ENCODE peak calls at places on chromosomes 11 and 22, in ten cellular contexts. One of them, this sample, is unnamed.

GRCh38 chr22:19916941-19917340 is 24.6 kb upstream of the COMT start:
- DNase-seq in activated naive CD4-positive, alpha-beta T cell treated with anti-CD3 and anti-CD28 coated beads, Interleukin-2, amount 50 U/mL, for 72 hours: no peak
- DNase-seq in left cardiac atrium: no peak
- DNase-seq in frontal cortex: no peak
- DNase-seq in Caki2: no peak
- DNase-seq in GM13977: no peak
- DNase-seq in progenitor cell of endocrine pancreas: no peak
- DNase-seq in IMR-90: no peak
- DNase-seq in brain pericyte: no peak
- DNase-seq in tibial artery: no peak
- DNase-seq in this sample: no peak

GRCh38 chr11:61769169-61769920 is 16.9 kb downstream of the MYRF start:
- DNase-seq in activated naive CD4-positive, alpha-beta T cell treated with anti-CD3 and anti-CD28 coated beads, Interleukin-2, amount 50 U/mL, for 72 hours: no peak
- DNase-seq in left cardiac atrium: no peak
- DNase-seq in frontal cortex: no peak
- DNase-seq in Caki2: no peak
- DNase-seq in GM13977: no peak
- DNase-seq in progenitor cell of endocrine pancreas: peak
- DNase-seq in IMR-90: peak
- DNase-seq in brain pericyte: no peak
- DNase-seq in tibial artery: no peak
- DNase-seq in this sample: no peak

GRCh38 chr22:47308886-47309285 is 546.4 kb downstream of the TBC1D22A start:
- DNase-seq in activated naive CD4-positive, alpha-beta T cell treated with anti-CD3 and anti-CD28 coated beads, Interleukin-2, amount 50 U/mL, for 72 hours: no peak
- DNase-seq in left cardiac atrium: no peak
- DNase-seq in frontal cortex: no peak
- DNase-seq in Caki2: no peak
- DNase-seq in GM13977: no peak
- DNase-seq in progenitor cell of endocrine pancreas: no peak
- DNase-seq in IMR-90: no peak
- DNase-seq in brain pericyte: no peak
- DNase-seq in tibial artery: no peak
- DNase-seq in this sample: no peak

GRCh38 chr11:61659413-61660196 is 20.6 kb upstream of the DAGLA start:
- DNase-seq in activated naive CD4-positive, alpha-beta T cell treated with anti-CD3 and anti-CD28 coated beads, Interleukin-2, amount 50 U/mL, for 72 hours: no peak
- DNase-seq in left cardiac atrium: no peak
- DNase-seq in frontal cortex: no peak
- DNase-seq in Caki2: no peak
- DNase-seq in GM13977: no peak
- DNase-seq in progenitor cell of endocrine pancreas: no peak
- DNase-seq in IMR-90: no peak
- DNase-seq in brain pericyte: no peak
- DNase-seq in tibial artery: no peak
- DNase-seq in this sample: no peak

GRCh38 chr11:111331711-111332479 is 33.5 kb downstream of the POU2AF3 start:
- DNase-seq in activated naive CD4-positive, alpha-beta T cell treated with anti-CD3 and anti-CD28 coated beads, Interleukin-2, amount 50 U/mL, for 72 hours: no peak
- DNase-seq in left cardiac atrium: no peak
- DNase-seq in frontal cortex: no peak
- DNase-seq in Caki2: no peak
- DNase-seq in GM13977: no peak
- DNase-seq in progenitor cell of endocrine pancreas: no peak
- DNase-seq in IMR-90: peak
- DNase-seq in brain pericyte: no peak
- DNase-seq in tibial artery: no peak
- DNase-seq in this sample: no peak

GRCh38 chr11:69361048-69361447 is 67.1 kb downstream of the MYEOV start:
- DNase-seq in activated naive CD4-positive, alpha-beta T cell treated with anti-CD3 and anti-CD28 coated beads, Interleukin-2, amount 50 U/mL, for 72 hours: no peak
- DNase-seq in left cardiac atrium: no peak
- DNase-seq in frontal cortex: no peak
- DNase-seq in Caki2: no peak
- DNase-seq in GM13977: no peak
- DNase-seq in progenitor cell of endocrine pancreas: no peak
- DNase-seq in IMR-90: no peak
- DNase-seq in brain pericyte: no peak
- DNase-seq in tibial artery: peak
- DNase-seq in this sample: no peak

GRCh38 chr11:96642584-96642983 is 252.8 kb downstream of the JRKL start:
- DNase-seq in activated naive CD4-positive, alpha-beta T cell treated with anti-CD3 and anti-CD28 coated beads, Interleukin-2, amount 50 U/mL, for 72 hours: no peak
- DNase-seq in left cardiac atrium: no peak
- DNase-seq in frontal cortex: no peak
- DNase-seq in Caki2: no peak
- DNase-seq in GM13977: no peak
- DNase-seq in progenitor cell of endocrine pancreas: no peak
- DNase-seq in IMR-90: no peak
- DNase-seq in brain pericyte: no peak
- DNase-seq in tibial artery: no peak
- DNase-seq in this sample: no peak

GRCh38 chr22:43566021-43566420 is 154.2 kb downstream of the MPPED1 start:
- DNase-seq in activated naive CD4-positive, alpha-beta T cell treated with anti-CD3 and anti-CD28 coated beads, Interleukin-2, amount 50 U/mL, for 72 hours: no peak
- DNase-seq in left cardiac atrium: no peak
- DNase-seq in frontal cortex: no peak
- DNase-seq in Caki2: no peak
- DNase-seq in GM13977: no peak
- DNase-seq in progenitor cell of endocrine pancreas: no peak
- DNase-seq in IMR-90: no peak
- DNase-seq in brain pericyte: no peak
- DNase-seq in tibial artery: no peak
- DNase-seq in this sample: no peak

GRCh38 chr11:2589538-2589934 is 110.3 kb downstream of the KCNQ1OT1 start:
- DNase-seq in activated naive CD4-positive, alpha-beta T cell treated with anti-CD3 and anti-CD28 coated beads, Interleukin-2, amount 50 U/mL, for 72 hours: peak
- DNase-seq in left cardiac atrium: no peak
- DNase-seq in frontal cortex: peak
- DNase-seq in Caki2: no peak
- DNase-seq in GM13977: no peak
- DNase-seq in progenitor cell of endocrine pancreas: no peak
- DNase-seq in IMR-90: no peak
- DNase-seq in brain pericyte: no peak
- DNase-seq in tibial artery: no peak
- DNase-seq in this sample: peak

GRCh38 chr22:32752326-32752725 is 49.2 kb upstream of the TIMP3 start:
- DNase-seq in activated naive CD4-positive, alpha-beta T cell treated with anti-CD3 and anti-CD28 coated beads, Interleukin-2, amount 50 U/mL, for 72 hours: no peak
- DNase-seq in left cardiac atrium: no peak
- DNase-seq in frontal cortex: no peak
- DNase-seq in Caki2: no peak
- DNase-seq in GM13977: no peak
- DNase-seq in progenitor cell of endocrine pancreas: no peak
- DNase-seq in IMR-90: peak
- DNase-seq in brain pericyte: no peak
- DNase-seq in tibial artery: no peak
- DNase-seq in this sample: no peak

GRCh38 chr11:81342956-81343355 is 1390.7 kb downstream of the FAM181B start:
- DNase-seq in activated naive CD4-positive, alpha-beta T cell treated with anti-CD3 and anti-CD28 coated beads, Interleukin-2, amount 50 U/mL, for 72 hours: no peak
- DNase-seq in left cardiac atrium: no peak
- DNase-seq in frontal cortex: no peak
- DNase-seq in Caki2: no peak
- DNase-seq in GM13977: no peak
- DNase-seq in progenitor cell of endocrine pancreas: no peak
- DNase-seq in IMR-90: no peak
- DNase-seq in brain pericyte: no peak
- DNase-seq in tibial artery: no peak
- DNase-seq in this sample: no peak

GRCh38 chr11:113979427-113979826 is 4.5 kb downstream of the HTR3A start:
- DNase-seq in activated naive CD4-positive, alpha-beta T cell treated with anti-CD3 and anti-CD28 coated beads, Interleukin-2, amount 50 U/mL, for 72 hours: no peak
- DNase-seq in left cardiac atrium: no peak
- DNase-seq in frontal cortex: no peak
- DNase-seq in Caki2: no peak
- DNase-seq in GM13977: no peak
- DNase-seq in progenitor cell of endocrine pancreas: no peak
- DNase-seq in IMR-90: no peak
- DNase-seq in brain pericyte: no peak
- DNase-seq in tibial artery: no peak
- DNase-seq in this sample: no peak

GRCh38 chr11:65565624-65566453 is 4.4 kb upstream of the ZNRD2 start:
- DNase-seq in activated naive CD4-positive, alpha-beta T cell treated with anti-CD3 and anti-CD28 coated beads, Interleukin-2, amount 50 U/mL, for 72 hours: no peak
- DNase-seq in left cardiac atrium: no peak
- DNase-seq in frontal cortex: no peak
- DNase-seq in Caki2: peak
- DNase-seq in GM13977: no peak
- DNase-seq in progenitor cell of endocrine pancreas: no peak
- DNase-seq in IMR-90: peak
- DNase-seq in brain pericyte: no peak
- DNase-seq in tibial artery: no peak
- DNase-seq in this sample: no peak

GRCh38 chr11:104694259-104695070 is 203.8 kb downstream of the CASP12 start:
- DNase-seq in activated naive CD4-positive, alpha-beta T cell treated with anti-CD3 and anti-CD28 coated beads, Interleukin-2, amount 50 U/mL, for 72 hours: no peak
- DNase-seq in left cardiac atrium: no peak
- DNase-seq in frontal cortex: no peak
- DNase-seq in Caki2: peak
- DNase-seq in GM13977: no peak
- DNase-seq in progenitor cell of endocrine pancreas: no peak
- DNase-seq in IMR-90: peak
- DNase-seq in brain pericyte: no peak
- DNase-seq in tibial artery: no peak
- DNase-seq in this sample: no peak

GRCh38 chr11:44611687-44612437 is 46.4 kb downstream of the CD82 start:
- DNase-seq in activated naive CD4-positive, alpha-beta T cell treated with anti-CD3 and anti-CD28 coated beads, Interleukin-2, amount 50 U/mL, for 72 hours: peak
- DNase-seq in left cardiac atrium: no peak
- DNase-seq in frontal cortex: no peak
- DNase-seq in Caki2: peak
- DNase-seq in GM13977: peak
- DNase-seq in progenitor cell of endocrine pancreas: no peak
- DNase-seq in IMR-90: no peak
- DNase-seq in brain pericyte: no peak
- DNase-seq in tibial artery: no peak
- DNase-seq in this sample: no peak

GRCh38 chr22:42549329-42550060 is 4.3 kb upstream of the SERHL2 start:
- DNase-seq in activated naive CD4-positive, alpha-beta T cell treated with anti-CD3 and anti-CD28 coated beads, Interleukin-2, amount 50 U/mL, for 72 hours: no peak
- DNase-seq in left cardiac atrium: no peak
- DNase-seq in frontal cortex: no peak
- DNase-seq in Caki2: no peak
- DNase-seq in GM13977: no peak
- DNase-seq in progenitor cell of endocrine pancreas: no peak
- DNase-seq in IMR-90: no peak
- DNase-seq in brain pericyte: no peak
- DNase-seq in tibial artery: no peak
- DNase-seq in this sample: no peak

GRCh38 chr22:19802001-19802880 is 41.7 kb downstream of the TBX1 start:
- DNase-seq in activated naive CD4-positive, alpha-beta T cell treated with anti-CD3 and anti-CD28 coated beads, Interleukin-2, amount 50 U/mL, for 72 hours: no peak
- DNase-seq in left cardiac atrium: peak
- DNase-seq in frontal cortex: no peak
- DNase-seq in Caki2: no peak
- DNase-seq in GM13977: no peak
- DNase-seq in progenitor cell of endocrine pancreas: no peak
- DNase-seq in IMR-90: no peak
- DNase-seq in brain pericyte: no peak
- DNase-seq in tibial artery: no peak
- DNase-seq in this sample: no peak

GRCh38 chr11:66341502-66342126 is 3.3 kb downstream of the BRMS1 start:
- DNase-seq in activated naive CD4-positive, alpha-beta T cell treated with anti-CD3 and anti-CD28 coated beads, Interleukin-2, amount 50 U/mL, for 72 hours: no peak
- DNase-seq in left cardiac atrium: no peak
- DNase-seq in frontal cortex: no peak
- DNase-seq in Caki2: no peak
- DNase-seq in GM13977: no peak
- DNase-seq in progenitor cell of endocrine pancreas: no peak
- DNase-seq in IMR-90: no peak
- DNase-seq in brain pericyte: no peak
- DNase-seq in tibial artery: no peak
- DNase-seq in this sample: peak

GRCh38 chr22:49923445-49923844 is 5.0 kb downstream of the CRELD2 start:
- DNase-seq in activated naive CD4-positive, alpha-beta T cell treated with anti-CD3 and anti-CD28 coated beads, Interleukin-2, amount 50 U/mL, for 72 hours: no peak
- DNase-seq in left cardiac atrium: no peak
- DNase-seq in frontal cortex: no peak
- DNase-seq in Caki2: no peak
- DNase-seq in GM13977: peak
- DNase-seq in progenitor cell of endocrine pancreas: no peak
- DNase-seq in IMR-90: peak
- DNase-seq in brain pericyte: no peak
- DNase-seq in tibial artery: no peak
- DNase-seq in this sample: no peak

GRCh38 chr11:67384851-67385366 is 6.9 kb upstream of the RAD9A start:
- DNase-seq in activated naive CD4-positive, alpha-beta T cell treated with anti-CD3 and anti-CD28 coated beads, Interleukin-2, amount 50 U/mL, for 72 hours: no peak
- DNase-seq in left cardiac atrium: no peak
- DNase-seq in frontal cortex: no peak
- DNase-seq in Caki2: peak
- DNase-seq in GM13977: no peak
- DNase-seq in progenitor cell of endocrine pancreas: no peak
- DNase-seq in IMR-90: peak
- DNase-seq in brain pericyte: no peak
- DNase-seq in tibial artery: no peak
- DNase-seq in this sample: no peak

GRCh38 chr22:44706488-44706887 is 4.5 kb downstream of the PRR5 start:
- DNase-seq in activated naive CD4-positive, alpha-beta T cell treated with anti-CD3 and anti-CD28 coated beads, Interleukin-2, amount 50 U/mL, for 72 hours: no peak
- DNase-seq in left cardiac atrium: no peak
- DNase-seq in frontal cortex: no peak
- DNase-seq in Caki2: no peak
- DNase-seq in GM13977: no peak
- DNase-seq in progenitor cell of endocrine pancreas: no peak
- DNase-seq in IMR-90: no peak
- DNase-seq in brain pericyte: no peak
- DNase-seq in tibial artery: no peak
- DNase-seq in this sample: no peak

GRCh38 chr11:21343204-21343603 is 673.8 kb downstream of the NELL1 start:
- DNase-seq in activated naive CD4-positive, alpha-beta T cell treated with anti-CD3 and anti-CD28 coated beads, Interleukin-2, amount 50 U/mL, for 72 hours: no peak
- DNase-seq in left cardiac atrium: no peak
- DNase-seq in frontal cortex: no peak
- DNase-seq in Caki2: no peak
- DNase-seq in GM13977: no peak
- DNase-seq in progenitor cell of endocrine pancreas: no peak
- DNase-seq in IMR-90: no peak
- DNase-seq in brain pericyte: no peak
- DNase-seq in tibial artery: no peak
- DNase-seq in this sample: no peak

GRCh38 chr11:86660011-86660595 is 12.3 kb downstream of the ME3 start:
- DNase-seq in activated naive CD4-positive, alpha-beta T cell treated with anti-CD3 and anti-CD28 coated beads, Interleukin-2, amount 50 U/mL, for 72 hours: no peak
- DNase-seq in left cardiac atrium: no peak
- DNase-seq in frontal cortex: no peak
- DNase-seq in Caki2: no peak
- DNase-seq in GM13977: no peak
- DNase-seq in progenitor cell of endocrine pancreas: no peak
- DNase-seq in IMR-90: peak
- DNase-seq in brain pericyte: no peak
- DNase-seq in tibial artery: no peak
- DNase-seq in this sample: no peak

GRCh38 chr11:62195945-62196344 is 5.9 kb downstream of the SCGB1D1 start:
- DNase-seq in activated naive CD4-positive, alpha-beta T cell treated with anti-CD3 and anti-CD28 coated beads, Interleukin-2, amount 50 U/mL, for 72 hours: no peak
- DNase-seq in left cardiac atrium: no peak
- DNase-seq in frontal cortex: no peak
- DNase-seq in Caki2: no peak
- DNase-seq in GM13977: no peak
- DNase-seq in progenitor cell of endocrine pancreas: no peak
- DNase-seq in IMR-90: no peak
- DNase-seq in brain pericyte: no peak
- DNase-seq in tibial artery: no peak
- DNase-seq in this sample: no peak